ENCODE peak calls at places on chromosome 11, in ten cellular contexts. A is breast epithelium, N is IMR-90, U is prostate gland, T is suprapubic skin, D is A549, Q is uterus, M is heart left ventricle, R is stomach, O is adrenal gland. F is an unnamed sample.
A peak's percentile ranks its signal among the peaks of the same experiment; 100 is the strongest.

GRCh38 chr11:90476442-90477007 is 253.7 kb upstream of the CHORDC1 start:
- DNase-seq in A (no peak), N (peak; percentile 0), U (no peak), T (no peak), D (peak; percentile 54), Q (no peak), M (peak; percentile 23), R (peak; percentile 37), O (peak; percentile 35), F (no peak)

GRCh38 chr11:123235117-123235686 is 40.2 kb upstream of the CLMP start:
- DNase-seq in A (no peak), N (no peak), U (no peak), T (peak; percentile 82), D (peak; percentile 43), Q (peak; percentile 66), M (peak; percentile 35), R (peak; percentile 44), O (peak; percentile 46), F (no peak)

GRCh38 chr11:72232260-72233055 is 7.9 kb downstream of the INPPL1 start:
- DNase-seq in A (peak; percentile 16), N (no peak), U (no peak), T (no peak), D (no peak), Q (no peak), M (no peak), R (no peak), O (no peak), F (no peak)

GRCh38 chr11:85685820-85686459 is at the start of gene CCDC89:
- DNase-seq in A (peak; percentile 77), N (peak; percentile 99), U (no peak), T (peak; percentile 82), D (peak; percentile 12), Q (peak; percentile 93), M (peak; percentile 85), R (peak; percentile 30), O (peak; percentile 77), F (no peak)

GRCh38 chr11:83006877-83007330 is 64.8 kb downstream of the RAB30 start:
- DNase-seq in A (no peak), N (no peak), U (peak; percentile 59), T (no peak), D (no peak), Q (no peak), M (no peak), R (no peak), O (peak; percentile 72), F (no peak)

GRCh38 chr11:23903044-23903704 is 593.7 kb upstream of the LUZP2 start:
- DNase-seq in A (no peak), N (peak; percentile 95), U (no peak), T (no peak), D (peak; percentile 60), Q (no peak), M (no peak), R (no peak), O (no peak), F (no peak)

GRCh38 chr11:75244052-75244814 is 3.7 kb downstream of the TPBGL start:
- DNase-seq in A (no peak), N (no peak), U (no peak), T (peak; percentile 47), D (no peak), Q (peak; percentile 1), M (no peak), R (peak; percentile 22), O (no peak), F (no peak)

GRCh38 chr11:28529540-28530410 is 421.6 kb downstream of the METTL15 start:
- DNase-seq in A (no peak), N (peak; percentile 82), U (peak; percentile 12), T (no peak), D (peak; percentile 40), Q (no peak), M (no peak), R (no peak), O (no peak), F (no peak)

GRCh38 chr11:61602775-61603569 is 22.1 kb upstream of the SYT7 start:
- DNase-seq in A (peak; percentile 58), N (peak; percentile 96), U (no peak), T (peak; percentile 94), D (no peak), Q (peak; percentile 90), M (peak; percentile 84), R (peak; percentile 50), O (peak; percentile 39), F (no peak)

GRCh38 chr11:60984149-60984548 is 12.7 kb downstream of the CD6 start:
- DNase-seq in A (no peak), N (no peak), U (no peak), T (no peak), D (no peak), Q (no peak), M (no peak), R (no peak), O (no peak), F (no peak)

GRCh38 chr11:7572001-7572712 is 58.4 kb downstream of the PPFIBP2 start:
- DNase-seq in A (no peak), N (peak; percentile 34), U (no peak), T (no peak), D (peak; percentile 84), Q (no peak), M (no peak), R (peak; percentile 42), O (no peak), F (no peak)

GRCh38 chr11:93606721-93607120 is 54.8 kb upstream of the CEP295 start:
- DNase-seq in A (no peak), N (no peak), U (no peak), T (no peak), D (no peak), Q (no peak), M (no peak), R (no peak), O (no peak), F (no peak)

GRCh38 chr11:56331861-56332491 is 13.9 kb upstream of the OR8K1 start:
- DNase-seq in A (no peak), N (no peak), U (no peak), T (no peak), D (no peak), Q (no peak), M (no peak), R (no peak), O (no peak), F (no peak)

GRCh38 chr11:8775341-8776133 is 92.9 kb downstream of the RPL27A start:
- DNase-seq in A (peak; percentile 65), N (no peak), U (no peak), T (no peak), D (no peak), Q (no peak), M (peak; percentile 44), R (peak; percentile 42), O (peak; percentile 71), F (no peak)

GRCh38 chr11:11280826-11281225 is 72.2 kb downstream of the CSNK2A3 start:
- DNase-seq in A (no peak), N (no peak), U (no peak), T (no peak), D (no peak), Q (no peak), M (no peak), R (no peak), O (no peak), F (no peak)

GRCh38 chr11:11284481-11284880 is 68.6 kb downstream of the CSNK2A3 start:
- DNase-seq in A (no peak), N (no peak), U (no peak), T (no peak), D (no peak), Q (no peak), M (no peak), R (no peak), O (no peak), F (no peak)

GRCh38 chr11:11279956-11280689 is 72.9 kb downstream of the CSNK2A3 start:
- DNase-seq in A (no peak), N (peak; percentile 67), U (no peak), T (no peak), D (no peak), Q (no peak), M (no peak), R (no peak), O (no peak), F (no peak)

GRCh38 chr11:11281626-11282025 is 71.4 kb downstream of the CSNK2A3 start:
- DNase-seq in A (no peak), N (no peak), U (no peak), T (no peak), D (no peak), Q (no peak), M (no peak), R (no peak), O (no peak), F (no peak)
- H3K27ac ChIP-seq in A (no peak overlapping the region), N (no peak overlapping the region), U (no peak overlapping the region), T (no peak overlapping the region), D (no peak overlapping the region), Q (no peak overlapping the region), M (no peak overlapping the region), R (no peak overlapping the region), O (no peak overlapping the region), F (no peak overlapping the region)

DNA sequence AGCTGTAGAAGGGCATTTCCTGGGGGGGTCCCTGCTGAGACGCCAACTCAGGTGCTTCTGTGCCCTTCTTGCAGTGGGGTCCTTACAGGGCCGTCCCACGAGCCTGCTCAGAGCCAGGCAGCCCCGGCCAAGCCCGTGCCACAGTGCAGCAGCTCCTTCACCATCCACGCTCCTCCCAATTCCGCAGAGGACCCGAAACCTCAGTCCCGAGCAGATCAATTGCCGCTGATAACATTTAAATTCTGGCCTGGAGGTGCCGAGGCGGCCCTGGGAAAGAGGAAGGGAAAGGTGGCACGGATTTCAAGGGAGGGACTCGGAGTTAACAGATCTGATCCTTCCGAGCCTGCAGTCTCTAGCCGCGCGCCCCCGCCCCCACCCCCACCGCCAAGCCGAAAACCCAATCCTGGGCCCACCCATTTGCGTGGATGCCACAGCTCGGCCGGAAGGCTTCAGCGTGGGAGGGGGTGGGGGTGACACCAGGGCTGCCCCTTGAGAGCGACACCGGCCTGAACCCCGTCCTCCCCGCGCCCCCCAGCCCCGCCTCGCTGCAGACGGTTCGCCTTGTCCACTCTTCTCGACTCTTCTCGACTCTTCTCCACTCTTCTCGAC is 32.3 kb upstream of the JAM3 start:
- DNase-seq in A (no peak), N (no peak), U (no peak), T (no peak), D (no peak), Q (no peak), M (no peak), R (no peak), O (no peak), F (no peak)
- H3K4me3 ChIP-seq in A (peak overlapping the region; percentile 84), N (peak overlapping the region; percentile 76), U (peak overlapping the region; percentile 48), T (peak overlapping the region; percentile 72), D (peak overlapping the region; percentile 51), Q (peak overlapping the region; percentile 41), M (peak overlapping the region; percentile 66), R (peak overlapping the region; percentile 55), O (no peak overlapping the region), F (peak overlapping the region; percentile 60)

GRCh38 chr11:2928605-2929510 is at the start of gene PHLDA2:
- DNase-seq in A (no peak), N (peak; percentile 85), U (no peak), T (no peak), D (peak; percentile 74), Q (no peak), M (peak; percentile 54), R (peak; percentile 71), O (peak; percentile 63), F (no peak)
- TF ChIP-seq POLR2A in A (no peak), N (peak; percentile 98), U (peak; percentile 73), T (no peak), D (peak; percentile 99), Q (peak; percentile 22), M (no peak), R (peak; percentile 83), O (peak; percentile 48), F (no peak)

DNA sequence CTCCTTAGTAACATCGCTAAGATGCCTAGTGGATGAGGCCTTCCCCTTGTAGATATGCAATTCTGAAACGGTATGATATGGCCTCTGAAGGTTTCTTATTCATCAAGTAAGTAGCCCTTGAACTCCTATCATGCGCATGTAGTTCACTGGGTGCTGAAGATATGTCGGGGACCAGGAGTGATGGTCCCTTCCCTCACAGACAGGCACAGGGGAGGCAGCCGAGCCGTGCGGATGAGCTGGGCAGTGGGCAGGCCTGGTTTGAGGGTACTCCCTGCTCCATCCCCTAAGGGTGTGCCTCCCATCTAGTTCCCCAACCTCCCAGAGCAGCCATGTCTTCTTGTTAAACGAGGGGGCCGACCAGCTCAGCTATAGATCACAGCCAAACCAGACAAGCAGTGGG is 40.1 kb downstream of the TP53I11 start:
- DNase-seq in A (no peak), N (no peak), U (no peak), T (no peak), D (no peak), Q (no peak), M (no peak), R (no peak), O (no peak), F (no peak)
- H3K27ac ChIP-seq in A (no peak overlapping the region), N (no peak overlapping the region), U (no peak overlapping the region), T (no peak overlapping the region), D (no peak overlapping the region), Q (no peak overlapping the region), M (no peak overlapping the region), R (no peak overlapping the region), O (no peak overlapping the region), F (no peak overlapping the region)